ENCODE peak calls at places on chromosome 14, in five cellular contexts. A, N, W, Y and P are unnamed samples. For H3K9me3, the result is how much of the 10 kb centered on the place peaks cover.

GRCh38 chr14:50961606-50962259 is 17.4 kb upstream of the PYGL start:
- DNase-seq in A (no peak), W (peak), N (no peak), Y (no peak), P (no peak)

GRCh38 chr14:22627506-22628263 is 16.5 kb downstream of the OR6J1 start:
- DNase-seq in N (no peak), W (no peak), Y (no peak), A (no peak), P (no peak)

GRCh38 chr14:103230021-103230420 is 104.0 kb upstream of the EIF5 start:
- DNase-seq in A (no peak), W (no peak), N (no peak), Y (no peak), P (no peak)

GRCh38 chr14:92421756-92422155 is 91.8 kb upstream of the RIN3 start:
- DNase-seq in A (no peak), N (no peak), Y (no peak), W (no peak), P (no peak)

GRCh38 chr14:71539660-71540285 is 392.5 kb upstream of the RGS6 start:
- DNase-seq in W (no peak), Y (no peak), N (no peak), A (no peak), P (peak)

GRCh38 chr14:62736004-62736403 is 309.3 kb downstream of the KCNH5 start:
- DNase-seq in A (no peak), N (no peak), W (no peak), Y (no peak), P (no peak)

GRCh38 chr14:59161571-59162175 is 26.8 kb upstream of the DAAM1 start:
- DNase-seq in W (no peak), A (peak), Y (no peak), N (no peak), P (peak)

GRCh38 chr14:76891436-76891835 is 65.2 kb downstream of the LRRC74A start:
- DNase-seq in A (no peak), W (no peak), Y (no peak), N (no peak), P (no peak)

GRCh38 chr14:36256131-36256801 is 64.2 kb downstream of the MBIP start:
- DNase-seq in N (no peak), A (no peak), W (no peak), Y (no peak), P (peak)

GRCh38 chr14:85336817-85337216 is 193.1 kb upstream of the FLRT2 start:
- DNase-seq in W (no peak), N (no peak), A (no peak), Y (no peak), P (peak)

GRCh38 chr14:85332401-85332800 is 197.5 kb upstream of the FLRT2 start:
- DNase-seq in Y (no peak), A (no peak), N (no peak), W (no peak), P (no peak)

GRCh38 chr14:85336257-85336656 is 193.7 kb upstream of the FLRT2 start:
- DNase-seq in W (no peak), N (no peak), A (no peak), Y (no peak), P (no peak)

GRCh38 chr14:85334316-85334715 is 195.6 kb upstream of the FLRT2 start:
- DNase-seq in Y (no peak), N (no peak), W (no peak), A (no peak), P (no peak)

GRCh38 chr14:85333313-85333712 is 196.6 kb upstream of the FLRT2 start:
- DNase-seq in A (no peak), W (peak), Y (no peak), N (no peak), P (peak)
- H3K9me3 ChIP-seq in A (under half), W (under half), Y (under half), N (under half), P (under half)

DNA sequence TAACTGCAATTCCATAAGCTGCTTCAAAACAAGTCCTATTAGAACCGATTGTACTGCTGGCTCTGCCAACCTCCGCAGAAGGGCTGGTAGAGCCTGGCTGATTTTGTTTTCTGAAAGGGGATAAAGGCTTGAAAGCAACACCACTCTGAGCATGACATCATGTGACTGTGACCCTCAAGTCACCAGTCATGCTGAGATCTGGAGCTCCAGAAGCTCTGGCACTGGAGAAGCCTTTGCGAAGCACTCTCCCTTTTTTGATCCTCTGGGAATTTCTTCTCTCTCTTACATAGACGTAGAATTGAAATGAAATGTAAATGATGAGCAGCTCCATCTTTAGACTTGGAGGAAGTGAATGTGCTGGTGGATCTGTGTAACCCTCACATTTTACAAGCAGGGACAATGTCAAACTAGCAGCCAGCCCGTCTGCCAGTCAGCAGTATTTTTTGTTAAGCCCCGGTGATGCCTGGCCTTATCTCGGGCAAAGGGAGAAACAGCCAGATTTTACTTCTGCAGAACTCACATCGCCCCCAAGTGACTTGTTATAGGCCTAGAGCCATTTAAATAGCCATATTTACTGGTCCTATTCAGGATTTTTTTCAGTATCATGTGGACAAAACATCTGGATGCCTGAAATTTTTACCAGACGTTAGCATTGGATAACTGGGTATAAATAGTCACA is 112.1 kb upstream of the NPAS3 start:
- DNase-seq in N (no peak), A (no peak), W (no peak), Y (no peak), P (peak)
- H3K9me3 ChIP-seq in N (under half), A (under half), W (under half), Y (under half), P (under half)

GRCh38 chr14:105913221-105913620 is 386.8 kb downstream of the TMEM121 start:
- DNase-seq in W (no peak), Y (no peak), N (no peak), A (no peak), P (no peak)
- H3K9me3 ChIP-seq in W (under half), Y (under half), N (under half), A (under half), P (under half)

GRCh38 chr14:89277229-89277628 is 139.8 kb downstream of the FOXN3 start:
- DNase-seq in A (no peak), W (no peak), Y (no peak), N (no peak), P (no peak)

GRCh38 chr14:89282191-89282590 is 134.8 kb downstream of the FOXN3 start:
- DNase-seq in W (no peak), N (no peak), A (no peak), Y (no peak), P (no peak)

GRCh38 chr14:89280612-89281011 is 136.4 kb downstream of the FOXN3 start:
- DNase-seq in A (no peak), N (no peak), Y (no peak), W (no peak), P (no peak)

GRCh38 chr14:89276424-89276975 is 140.5 kb downstream of the FOXN3 start:
- DNase-seq in N (no peak), Y (no peak), W (peak), A (no peak), P (peak)

DNA sequence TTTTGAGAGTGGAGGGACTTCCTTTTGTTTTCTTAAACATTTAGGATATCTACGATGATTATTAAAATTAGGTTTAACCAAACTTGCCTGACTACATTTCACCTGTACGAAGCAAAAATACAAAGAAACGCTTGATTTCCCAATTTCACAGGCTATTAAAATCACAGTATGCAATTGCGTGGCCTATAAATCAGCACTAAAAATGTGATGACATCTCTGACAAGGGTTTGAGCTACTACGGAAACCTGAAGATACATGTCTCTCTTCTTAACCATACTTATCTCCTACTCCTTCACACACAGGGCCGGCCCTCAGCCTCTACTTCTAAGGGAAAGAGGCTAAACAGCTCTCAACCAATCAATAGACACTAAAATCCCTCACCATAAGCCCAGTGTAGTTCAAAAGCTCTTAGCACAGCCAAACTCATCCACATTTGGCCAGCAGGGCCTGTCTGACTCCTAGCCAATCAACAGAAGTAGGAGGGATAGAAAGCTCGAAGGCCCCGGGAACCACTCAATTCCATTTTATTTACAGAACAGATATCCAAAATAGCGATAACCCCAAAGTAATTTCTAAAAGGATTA is 137.3 kb downstream of the FOXN3 start:
- DNase-seq in N (no peak), A (no peak), Y (no peak), W (no peak), P (no peak)
- H3K9me3 ChIP-seq in N (under half), A (under half), Y (under half), W (under half), P (under half)

DNA sequence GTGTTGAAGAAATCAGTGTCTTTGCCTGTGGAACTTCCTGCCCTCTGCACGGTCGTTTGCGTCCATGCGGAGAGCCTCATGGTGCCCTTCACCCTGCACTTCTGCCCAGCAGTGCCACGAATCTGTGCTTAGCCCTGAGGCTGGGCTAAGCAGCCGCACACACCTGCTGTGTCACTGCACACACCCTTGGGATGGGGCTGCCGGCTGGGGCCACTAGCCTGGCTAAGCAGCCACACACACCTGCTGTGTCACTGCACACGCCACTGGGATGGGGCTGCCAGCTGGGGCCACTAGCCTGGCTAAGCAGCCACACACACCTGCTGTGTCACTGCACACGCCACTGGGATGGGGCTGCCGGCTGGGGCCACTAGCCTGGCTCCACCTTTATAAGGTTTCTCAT is 188.5 kb downstream of the KIF26A start:
- DNase-seq in A (no peak), W (no peak), Y (peak), N (no peak), P (no peak)
- H3K9me3 ChIP-seq in A (under half), W (under half), Y (under half), N (under half), P (under half)

DNA sequence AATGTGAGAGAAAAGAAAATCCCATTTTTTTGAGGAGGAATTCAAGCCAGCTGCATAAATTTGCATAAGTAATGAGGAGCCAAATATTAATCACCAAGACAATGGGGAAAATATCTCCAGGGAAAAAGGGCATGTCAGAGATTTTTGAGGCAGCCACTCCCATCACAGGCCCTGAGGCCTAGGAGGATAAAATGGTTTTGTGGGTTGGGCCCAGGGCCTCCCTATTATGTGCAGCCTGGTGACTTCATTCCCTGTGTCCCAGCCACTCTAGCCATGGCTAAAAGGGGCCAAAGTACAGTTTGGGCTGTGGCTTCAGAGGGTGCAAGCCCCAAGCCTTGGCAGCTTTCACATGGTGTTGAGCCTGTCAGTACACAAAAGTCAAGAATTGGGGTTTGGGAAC is 1051.0 kb upstream of the FOXG1 start:
- DNase-seq in A (no peak), Y (no peak), W (no peak), N (no peak), P (no peak)
- H3K9me3 ChIP-seq in A (under half), Y (under half), W (under half), N (under half), P (under half)

GRCh38 chr14:43204816-43205215 is 1302.3 kb downstream of the FSCB start:
- DNase-seq in W (no peak), Y (no peak), A (no peak), N (no peak), P (no peak)

GRCh38 chr14:43207189-43207588 is 1299.9 kb downstream of the FSCB start:
- DNase-seq in W (no peak), Y (no peak), A (no peak), N (no peak), P (no peak)
- H3K9me3 ChIP-seq in W (under half), Y (under half), A (under half), N (under half), P (under half)

GRCh38 chr14:54117924-54118323 is 161.3 kb upstream of the BMP4 start:
- DNase-seq in N (no peak), Y (no peak), W (peak), A (no peak), P (no peak)
- H3K9me3 ChIP-seq in N (under half), Y (under half), W (under half), A (under half), P (under half)

GRCh38 chr14:97719931-97720330 is 922.7 kb downstream of the VRK1 start:
- DNase-seq in W (no peak), A (peak), N (peak), Y (no peak), P (no peak)
- H3K9me3 ChIP-seq in W (under half), A (under half), N (under half), Y (under half), P (under half)

GRCh38 chr14:82451675-82452074 is 918.0 kb upstream of the SEL1L start:
- DNase-seq in W (no peak), A (no peak), N (no peak), Y (no peak), P (no peak)
- H3K9me3 ChIP-seq in W (under half), A (under half), N (under half), Y (under half), P (under half)